ENCODE peak calls at places on chromosomes 13 and 19, in six cellular contexts. One of them, this sample, is unnamed. For H3K27me3, the result is how much of the 10 kb centered on the place peaks cover.

GRCh38 chr13:105920375-105920774 is 615.1 kb downstream of the EFNB2 start:
- DNase-seq in K562: no peak
- DNase-seq in HepG2: no peak
- DNase-seq in SK-N-SH: no peak
- DNase-seq in GM12878: no peak
- DNase-seq in HCT116: peak
- DNase-seq in this sample: peak

GRCh38 chr13:98171806-98172569 is 5.1 kb downstream of the RNF113B start:
- DNase-seq in K562: no peak
- DNase-seq in HCT116: no peak
- DNase-seq in GM12878: no peak
- DNase-seq in HepG2: no peak
- DNase-seq in SK-N-SH: peak
- DNase-seq in this sample: peak

GRCh38 chr13:23903906-23904280 is 6.6 kb upstream of the C1QTNF9B start:
- DNase-seq in GM12878: no peak
- DNase-seq in SK-N-SH: peak
- DNase-seq in K562: no peak
- DNase-seq in HCT116: no peak
- DNase-seq in HepG2: no peak
- DNase-seq in this sample: no peak

GRCh38 chr13:103299079-103299478 is 232.9 kb upstream of the SLC10A2 start:
- DNase-seq in HCT116: no peak
- DNase-seq in K562: no peak
- DNase-seq in HepG2: no peak
- DNase-seq in SK-N-SH: no peak
- DNase-seq in GM12878: no peak
- DNase-seq in this sample: no peak

GRCh38 chr13:90447735-90448103 is 899.8 kb upstream of the MIR17HG start:
- DNase-seq in GM12878: no peak
- DNase-seq in HCT116: peak
- DNase-seq in SK-N-SH: no peak
- DNase-seq in K562: no peak
- DNase-seq in HepG2: no peak
- DNase-seq in this sample: peak

GRCh38 chr19:8526345-8527062 is 12.5 kb upstream of the ZNF414 start:
- DNase-seq in K562: peak
- DNase-seq in HCT116: peak
- DNase-seq in SK-N-SH: peak
- DNase-seq in HepG2: peak
- DNase-seq in GM12878: no peak
- DNase-seq in this sample: peak

GRCh38 chr13:74576504-74576903 is 442.3 kb upstream of the KLF12 start:
- DNase-seq in K562: no peak
- DNase-seq in SK-N-SH: no peak
- DNase-seq in HCT116: no peak
- DNase-seq in GM12878: no peak
- DNase-seq in HepG2: no peak
- DNase-seq in this sample: no peak

GRCh38 chr13:113157929-113158747 is at the start of gene PROZ:
- DNase-seq in SK-N-SH: no peak
- DNase-seq in HepG2: peak
- DNase-seq in K562: no peak
- DNase-seq in HCT116: no peak
- DNase-seq in GM12878: no peak
- DNase-seq in this sample: no peak

GRCh38 chr13:45838171-45838745 is 13.3 kb downstream of the SIAH3 start:
- DNase-seq in GM12878: no peak
- DNase-seq in HCT116: no peak
- DNase-seq in K562: no peak
- DNase-seq in SK-N-SH: peak
- DNase-seq in HepG2: no peak
- DNase-seq in this sample: no peak

GRCh38 chr13:73835138-73835721 is 299.0 kb downstream of the KLF12 start:
- DNase-seq in HCT116: peak
- DNase-seq in K562: peak
- DNase-seq in GM12878: peak
- DNase-seq in HepG2: peak
- DNase-seq in SK-N-SH: peak
- DNase-seq in this sample: peak

GRCh38 chr19:8403098-8403819 is 9.8 kb upstream of the MARCHF2 start:
- DNase-seq in HCT116: no peak
- DNase-seq in SK-N-SH: peak
- DNase-seq in HepG2: no peak
- DNase-seq in K562: no peak
- DNase-seq in GM12878: no peak
- DNase-seq in this sample: no peak

GRCh38 chr13:78098249-78098648 is 179.6 kb upstream of the EDNRB start:
- DNase-seq in GM12878: no peak
- DNase-seq in HepG2: no peak
- DNase-seq in K562: no peak
- DNase-seq in HCT116: no peak
- DNase-seq in SK-N-SH: no peak
- DNase-seq in this sample: peak

GRCh38 chr19:34082289-34083077 is 89.8 kb upstream of the LSM14A start:
- DNase-seq in HCT116: no peak
- DNase-seq in HepG2: no peak
- DNase-seq in GM12878: no peak
- DNase-seq in SK-N-SH: no peak
- DNase-seq in K562: no peak
- DNase-seq in this sample: no peak

GRCh38 chr13:101795460-101795859 is 343.0 kb downstream of the ITGBL1 start:
- DNase-seq in K562: no peak
- DNase-seq in GM12878: no peak
- DNase-seq in HCT116: no peak
- DNase-seq in HepG2: no peak
- DNase-seq in SK-N-SH: no peak
- DNase-seq in this sample: no peak

GRCh38 chr13:73220966-73221720 is 162.3 kb downstream of the KLF5 start:
- DNase-seq in SK-N-SH: no peak
- DNase-seq in GM12878: no peak
- DNase-seq in HCT116: no peak
- DNase-seq in HepG2: no peak
- DNase-seq in K562: no peak
- DNase-seq in this sample: no peak

GRCh38 chr19:17754634-17755532 is 3.6 kb downstream of the FCHO1 start:
- DNase-seq in HCT116: no peak
- DNase-seq in K562: no peak
- DNase-seq in GM12878: peak
- DNase-seq in HepG2: no peak
- DNase-seq in SK-N-SH: no peak
- DNase-seq in this sample: no peak

GRCh38 chr13:80084086-80084676 is 256.7 kb downstream of the SPRY2 start:
- DNase-seq in HCT116: no peak
- DNase-seq in HepG2: no peak
- DNase-seq in K562: no peak
- DNase-seq in GM12878: no peak
- DNase-seq in SK-N-SH: no peak
- DNase-seq in this sample: peak

GRCh38 chr19:37217533-37217854 is 520 bp upstream of the ZNF383 start:
- DNase-seq in HepG2: no peak
- DNase-seq in SK-N-SH: peak
- DNase-seq in HCT116: no peak
- DNase-seq in GM12878: no peak
- DNase-seq in K562: peak
- DNase-seq in this sample: no peak

DNA sequence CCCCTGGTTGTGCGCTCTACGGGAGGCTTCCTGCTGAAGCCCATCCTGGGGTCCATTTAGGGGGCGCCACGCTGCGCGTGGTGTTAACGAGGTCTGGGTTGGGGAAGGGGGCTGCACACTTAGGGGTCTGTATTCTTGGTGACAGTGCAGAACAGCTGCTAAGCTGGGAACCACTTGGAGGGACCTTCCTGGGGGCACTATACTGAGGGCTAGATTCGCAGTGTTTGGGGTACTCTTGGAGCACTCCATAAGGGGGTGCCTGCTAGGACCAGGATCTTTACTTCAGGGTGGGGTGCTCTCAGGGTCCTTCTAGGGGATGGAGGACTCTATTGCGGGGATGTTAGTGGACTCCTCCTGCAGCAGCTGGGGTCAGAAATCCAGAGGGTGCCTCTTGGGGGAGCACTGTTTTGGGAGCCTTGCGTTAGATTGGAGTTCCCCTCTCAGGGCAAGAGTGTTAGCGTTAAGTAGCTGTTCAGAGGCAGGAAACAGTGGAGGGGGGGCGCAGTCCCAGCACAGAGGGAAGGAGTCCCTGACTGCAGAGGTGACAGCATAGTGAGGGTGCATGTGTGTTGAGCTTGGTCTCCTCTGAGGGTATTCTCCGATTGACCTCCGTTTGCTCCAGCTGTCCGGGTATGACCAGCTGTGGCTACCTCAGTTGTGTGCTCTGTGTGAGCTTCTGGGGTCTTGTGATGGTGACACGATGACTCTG is 1.1 kb downstream of the PDE4A start:
- DNase-seq in HepG2: no peak
- DNase-seq in GM12878: no peak
- DNase-seq in K562: no peak
- DNase-seq in HCT116: no peak
- DNase-seq in SK-N-SH: no peak
- DNase-seq in this sample: no peak
- H3K9ac ChIP-seq in HepG2: no peak
- H3K9ac ChIP-seq in GM12878: no peak
- H3K9ac ChIP-seq in K562: peak
- H3K9ac ChIP-seq in HCT116: peak
- H3K9ac ChIP-seq in SK-N-SH: no peak
- H3K9ac ChIP-seq in this sample: no peak

GRCh38 chr19:50331187-50332013 is 2.2 kb upstream of the KCNC3 start:
- DNase-seq in K562: no peak
- DNase-seq in GM12878: no peak
- DNase-seq in SK-N-SH: no peak
- DNase-seq in HCT116: no peak
- DNase-seq in HepG2: no peak
- DNase-seq in this sample: no peak

GRCh38 chr19:50332264-50333038 is 3.3 kb upstream of the KCNC3 start:
- DNase-seq in HepG2: no peak
- DNase-seq in SK-N-SH: no peak
- DNase-seq in K562: no peak
- DNase-seq in HCT116: no peak
- DNase-seq in GM12878: no peak
- DNase-seq in this sample: no peak

GRCh38 chr19:50330365-50331078 is 1.3 kb upstream of the KCNC3 start:
- DNase-seq in SK-N-SH: peak
- DNase-seq in GM12878: no peak
- DNase-seq in HCT116: peak
- DNase-seq in HepG2: peak
- DNase-seq in K562: peak
- DNase-seq in this sample: peak

GRCh38 chr19:50333235-50333736 is 4.1 kb upstream of the KCNC3 start:
- DNase-seq in HepG2: peak
- DNase-seq in GM12878: peak
- DNase-seq in HCT116: peak
- DNase-seq in SK-N-SH: peak
- DNase-seq in K562: peak
- DNase-seq in this sample: peak

DNA sequence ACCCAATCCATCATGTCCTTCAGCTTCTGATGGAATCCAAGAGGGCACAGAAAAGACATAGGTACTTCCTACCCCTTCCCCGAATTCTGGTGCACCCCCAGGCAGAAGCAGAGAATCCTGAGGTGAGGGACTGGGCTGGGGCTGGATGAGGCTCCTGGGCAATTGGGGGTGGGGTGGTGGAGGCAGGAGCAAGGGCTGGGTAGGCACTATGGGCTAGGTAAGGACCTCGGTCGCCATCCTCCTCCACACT is 2.8 kb upstream of the KCNC3 start:
- DNase-seq in GM12878: no peak
- DNase-seq in SK-N-SH: no peak
- DNase-seq in HCT116: no peak
- DNase-seq in K562: no peak
- DNase-seq in HepG2: no peak
- DNase-seq in this sample: no peak
- H3K27me3 ChIP-seq in GM12878: under half
- H3K27me3 ChIP-seq in SK-N-SH: under half
- H3K27me3 ChIP-seq in HCT116: under half
- H3K27me3 ChIP-seq in K562: under half
- H3K27me3 ChIP-seq in HepG2: under half
- H3K27me3 ChIP-seq in this sample: under half

GRCh38 chr19:56120371-56121179 is 520 bp downstream of the ZNF787 start:
- DNase-seq in K562: peak
- DNase-seq in HepG2: peak
- DNase-seq in GM12878: no peak
- DNase-seq in HCT116: peak
- DNase-seq in SK-N-SH: peak
- DNase-seq in this sample: peak
- TF ChIP-seq POLR2AphosphoS5 in K562: peak
- TF ChIP-seq POLR2AphosphoS5 in HepG2: peak
- TF ChIP-seq POLR2AphosphoS5 in GM12878: peak
- TF ChIP-seq POLR2AphosphoS5 in HCT116: peak
- TF ChIP-seq POLR2AphosphoS5 in SK-N-SH: peak
- TF ChIP-seq POLR2AphosphoS5 in this sample: peak

GRCh38 chr19:41299755-41300089 is 10.2 kb upstream of the CCDC97 start:
- DNase-seq in GM12878: no peak
- DNase-seq in SK-N-SH: no peak
- DNase-seq in HCT116: no peak
- DNase-seq in HepG2: no peak
- DNase-seq in K562: no peak
- DNase-seq in this sample: peak

GRCh38 chr19:41298327-41298964 is 11.5 kb upstream of the CCDC97 start:
- DNase-seq in K562: no peak
- DNase-seq in HCT116: no peak
- DNase-seq in HepG2: no peak
- DNase-seq in SK-N-SH: no peak
- DNase-seq in GM12878: no peak
- DNase-seq in this sample: peak

GRCh38 chr19:41297628-41298326 is 12.2 kb upstream of the CCDC97 start:
- DNase-seq in SK-N-SH: no peak
- DNase-seq in HepG2: no peak
- DNase-seq in HCT116: no peak
- DNase-seq in GM12878: peak
- DNase-seq in K562: no peak
- DNase-seq in this sample: no peak

GRCh38 chr19:41296323-41296935 is 13.5 kb upstream of the CCDC97 start:
- DNase-seq in HCT116: no peak
- DNase-seq in GM12878: no peak
- DNase-seq in HepG2: no peak
- DNase-seq in SK-N-SH: no peak
- DNase-seq in K562: no peak
- DNase-seq in this sample: no peak

DNA sequence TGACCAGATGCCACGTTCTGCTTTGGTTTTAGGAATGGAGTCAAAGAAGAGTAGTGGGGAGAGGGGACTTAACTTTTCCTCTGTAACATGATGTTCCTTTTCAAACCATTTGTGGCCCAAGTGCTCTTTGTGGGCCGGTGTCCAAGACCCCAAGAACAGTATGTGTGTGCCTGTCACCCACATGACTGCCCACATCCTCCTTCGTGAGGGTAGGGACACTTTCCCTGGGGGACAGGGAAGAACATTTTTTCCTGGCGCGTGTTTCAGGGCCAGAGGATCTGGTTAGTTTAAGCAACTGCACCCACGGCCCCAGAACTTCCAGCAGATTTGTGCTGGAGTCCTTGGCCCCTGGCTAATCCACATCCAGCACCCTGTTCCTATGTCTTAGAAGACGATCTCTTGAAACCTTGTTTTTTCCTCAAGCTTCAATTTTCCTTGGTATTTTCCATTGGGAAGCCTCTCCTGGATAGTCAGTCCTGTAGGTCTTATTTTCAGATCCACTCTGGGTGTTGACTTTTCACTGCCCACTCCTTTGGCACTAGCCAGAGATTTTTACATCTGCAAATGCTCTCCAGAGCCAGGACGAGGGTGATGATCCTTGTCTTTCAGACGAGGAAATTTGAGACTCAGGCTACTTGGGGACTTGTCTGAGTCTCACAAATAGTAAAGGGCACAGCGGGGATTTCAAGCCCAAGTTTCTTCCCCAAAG is 10.8 kb upstream of the CCDC97 start:
- DNase-seq in HCT116: no peak
- DNase-seq in SK-N-SH: no peak
- DNase-seq in GM12878: no peak
- DNase-seq in K562: no peak
- DNase-seq in HepG2: no peak
- DNase-seq in this sample: no peak
- H3K9ac ChIP-seq in HCT116: no peak
- H3K9ac ChIP-seq in SK-N-SH: no peak
- H3K9ac ChIP-seq in GM12878: no peak
- H3K9ac ChIP-seq in K562: no peak
- H3K9ac ChIP-seq in HepG2: no peak
- H3K9ac ChIP-seq in this sample: no peak